ENCODE peak calls at places on chromosome 7, in eight cellular contexts. X is Right ventricle myocardium superior, D is cardiac fibroblast, Y is GM04504, G is astrocyte of the spinal cord, J is choroid plexus epithelial cell, T is spleen, S is left ventricle myocardium superior. H is an unnamed sample.

GRCh38 chr7:102125127-102125561 is 161.5 kb upstream of the SH2B2 start:
- DNase-seq in X (peak; percentile 80), D (peak; percentile 90), Y (no peak), G (peak; percentile 81), J (peak; percentile 91), T (peak; percentile 67), S (peak; percentile 70), H (peak; percentile 93)

GRCh38 chr7:157827045-157827862 is 490.4 kb downstream of the DNAJB6 start:
- DNase-seq in X (no peak), D (no peak), Y (no peak), G (no peak), J (no peak), T (peak; percentile 54), S (no peak), H (no peak)

GRCh38 chr7:55473935-55474334 is 98.4 kb downstream of the VOPP1 start:
- DNase-seq in X (no peak), D (no peak), Y (no peak), G (no peak), J (no peak), T (no peak), S (no peak), H (no peak)

GRCh38 chr7:2299853-2300512 is 14.3 kb downstream of the SNX8 start:
- DNase-seq in X (peak; percentile 8), D (no peak), Y (no peak), G (no peak), J (no peak), T (no peak), S (no peak), H (no peak)

GRCh38 chr7:82335927-82336326 is 107.7 kb downstream of the CACNA2D1 start:
- DNase-seq in X (no peak), D (peak; percentile 19), Y (no peak), G (peak; percentile 9), J (peak; percentile 56), T (no peak), S (no peak), H (peak; percentile 66)

GRCh38 chr7:95999481-95999880 is 227.1 kb downstream of the DYNC1I1 start:
- DNase-seq in X (no peak), D (no peak), Y (no peak), G (no peak), J (no peak), T (no peak), S (no peak), H (no peak)

GRCh38 chr7:3691478-3692151 is 390.6 kb downstream of the SDK1 start:
- DNase-seq in X (no peak), D (no peak), Y (no peak), G (no peak), J (no peak), T (no peak), S (no peak), H (no peak)

GRCh38 chr7:3095046-3095445 is 51.4 kb upstream of the CARD11 start:
- DNase-seq in X (no peak), D (no peak), Y (no peak), G (no peak), J (no peak), T (peak; percentile 79), S (no peak), H (no peak)

GRCh38 chr7:117715784-117716445 is 157.3 kb downstream of the CTTNBP2 start:
- DNase-seq in X (no peak), D (peak; percentile 84), Y (peak; percentile 28), G (peak; percentile 61), J (peak; percentile 83), T (no peak), S (no peak), H (peak; percentile 75)

GRCh38 chr7:2009541-2010001 is 223.2 kb downstream of the MAD1L1 start:
- DNase-seq in X (peak; percentile 86), D (peak; percentile 6), Y (no peak), G (no peak), J (peak; percentile 20), T (peak; percentile 74), S (peak; percentile 90), H (no peak)

GRCh38 chr7:98399903-98400537 is 870 bp downstream of the BAIAP2L1 start:
- DNase-seq in X (no peak), D (peak; percentile 5), Y (no peak), G (peak; percentile 53), J (peak; percentile 37), T (peak; percentile 21), S (no peak), H (peak; percentile 17)

GRCh38 chr7:122847871-122848473 is 38.3 kb downstream of the CADPS2 start:
- DNase-seq in X (no peak), D (no peak), Y (no peak), G (no peak), J (no peak), T (no peak), S (no peak), H (no peak)

GRCh38 chr7:27962250-27962649 is 218.3 kb downstream of the JAZF1 start:
- DNase-seq in X (no peak), D (no peak), Y (no peak), G (no peak), J (no peak), T (no peak), S (no peak), H (peak; percentile 55)

GRCh38 chr7:46393142-46393541 is 472.1 kb upstream of the IGFBP3 start:
- DNase-seq in X (no peak), D (peak; percentile 67), Y (no peak), G (no peak), J (peak; percentile 25), T (no peak), S (no peak), H (peak; percentile 23)